ENCODE peak calls at places on chromosomes 16 and 17, in eight cellular contexts. G is spleen, S is brain microvascular endothelial cell, J is heart left ventricle, K is ovary, W is adrenal gland, U is HCT116, M is colonic mucosa. N is an unnamed sample.
A peak's percentile ranks its signal among the peaks of the same experiment; 100 is the strongest.

GRCh38 chr17:17749025-17749772 is 67.9 kb downstream of the RAI1 start:
- DNase-seq in G (peak; percentile 85), S (no peak), J (no peak), K (no peak), W (peak; percentile 81), U (no peak), M (no peak), N (no peak)

GRCh38 chr17:41026668-41027471 is at the start of gene KRTAP1-5:
- DNase-seq in G (no peak), S (peak; percentile 10), J (peak; percentile 51), K (no peak), W (no peak), U (no peak), M (no peak), N (peak; percentile 49)

GRCh38 chr16:74888227-74888862 is 96.6 kb downstream of the WDR59 start:
- DNase-seq in G (no peak), S (no peak), J (no peak), K (no peak), W (no peak), U (no peak), M (no peak), N (peak; percentile 53)

GRCh38 chr17:61757168-61757567 is 106.2 kb downstream of the BRIP1 start:
- DNase-seq in G (no peak), S (no peak), J (no peak), K (no peak), W (no peak), U (no peak), M (no peak), N (no peak)

GRCh38 chr16:89141884-89142267 is 29.7 kb upstream of the CDH15 start:
- DNase-seq in G (no peak), S (no peak), J (peak; percentile 33), K (no peak), W (no peak), U (no peak), M (no peak), N (no peak)

GRCh38 chr16:52621651-52622050 is 74.7 kb upstream of the TOX3 start:
- DNase-seq in G (no peak), S (no peak), J (no peak), K (no peak), W (no peak), U (no peak), M (no peak), N (peak; percentile 37)

GRCh38 chr16:77430360-77430759 is 4.5 kb downstream of the ADAMTS18 start:
- DNase-seq in G (no peak), S (no peak), J (no peak), K (no peak), W (no peak), U (no peak), M (no peak), N (no peak)

GRCh38 chr16:83771306-83771942 is 36.4 kb upstream of the HSBP1 start:
- DNase-seq in G (no peak), S (no peak), J (peak; percentile 85), K (no peak), W (peak; percentile 75), U (no peak), M (no peak), N (no peak)

GRCh38 chr17:64488301-64488700 is 8.6 kb downstream of the POLG2 start:
- DNase-seq in G (no peak), S (no peak), J (no peak), K (no peak), W (no peak), U (no peak), M (no peak), N (no peak)

GRCh38 chr16:84730406-84731106 is 30.8 kb downstream of the USP10 start:
- DNase-seq in G (no peak), S (peak; percentile 93), J (no peak), K (peak; percentile 35), W (peak; percentile 89), U (peak; percentile 75), M (peak; percentile 67), N (peak; percentile 92)

GRCh38 chr16:24152826-24153225 is 103.3 kb upstream of the CACNG3 start:
- DNase-seq in G (no peak), S (no peak), J (no peak), K (no peak), W (no peak), U (no peak), M (no peak), N (no peak)

GRCh38 chr17:80639658-80640057 is 95.0 kb downstream of the RPTOR start:
- DNase-seq in G (no peak), S (no peak), J (no peak), K (no peak), W (no peak), U (no peak), M (no peak), N (no peak)

GRCh38 chr16:54505479-54506247 is 219.1 kb upstream of the IRX3 start:
- DNase-seq in G (no peak), S (no peak), J (no peak), K (no peak), W (no peak), U (no peak), M (no peak), N (peak; percentile 13)

GRCh38 chr17:82246365-82247174 is 17.7 kb downstream of the SLC16A3 start:
- DNase-seq in G (peak; percentile 76), S (peak; percentile 43), J (peak; percentile 66), K (peak; percentile 70), W (peak; percentile 84), U (no peak), M (no peak), N (peak; percentile 88)

GRCh38 chr17:50658602-50659001 is 23.9 kb downstream of the ABCC3 start:
- DNase-seq in G (no peak), S (no peak), J (no peak), K (no peak), W (peak; percentile 79), U (no peak), M (no peak), N (no peak)

GRCh38 chr16:3766177-3766576 is 48.9 kb upstream of the TRAP1 start:
- DNase-seq in G (no peak), S (no peak), J (no peak), K (no peak), W (no peak), U (no peak), M (no peak), N (no peak)

GRCh38 chr16:19014456-19014855 is 30.7 kb downstream of the TMC7 start:
- DNase-seq in G (no peak), S (no peak), J (no peak), K (no peak), W (no peak), U (no peak), M (no peak), N (peak; percentile 19)

GRCh38 chr16:17070882-17071592 is 399.7 kb downstream of the XYLT1 start:
- DNase-seq in G (peak; percentile 87), S (no peak), J (no peak), K (peak; percentile 11), W (peak; percentile 60), U (no peak), M (peak; percentile 66), N (peak; percentile 13)

GRCh38 chr17:80083136-80083661 is 18.2 kb upstream of the GAA start:
- DNase-seq in G (peak; percentile 72), S (no peak), J (no peak), K (no peak), W (no peak), U (no peak), M (no peak), N (no peak)

GRCh38 chr17:66272699-66273390 is 29.6 kb upstream of the PRKCA start:
- DNase-seq in G (no peak), S (peak; percentile 51), J (no peak), K (peak; percentile 15), W (peak; percentile 56), U (no peak), M (no peak), N (peak; percentile 73)

GRCh38 chr16:63461248-63461841 is 1425.1 kb upstream of the CDH8 start:
- DNase-seq in G (no peak), S (peak; percentile 44), J (no peak), K (no peak), W (peak; percentile 52), U (no peak), M (peak; percentile 18), N (peak; percentile 42)
- TF ChIP-seq CTCF in G (no peak), S (peak; percentile 35), J (peak; percentile 56), K (no peak), W (peak; percentile 48), U (no peak), M (no peak), N (peak; percentile 28)

GRCh38 chr17:8472663-8473062 is 37.0 kb downstream of the NDEL1 start:
- DNase-seq in G (no peak), S (no peak), J (no peak), K (no peak), W (peak; percentile 44), U (no peak), M (no peak), N (no peak)
- H3K36me3 ChIP-seq in G (peaks cover 76% of the 10 kb centered on the region), S (peaks cover 83% of the 10 kb centered on the region), J (peaks cover 81% of the 10 kb centered on the region), K (no peaks in the 10 kb centered on the region), W (no peaks in the 10 kb centered on the region), U (peaks cover 34% of the 10 kb centered on the region), M (no peaks in the 10 kb centered on the region), N (peaks cover 28% of the 10 kb centered on the region)

GRCh38 chr17:48577330-48577945 is 712 bp downstream of the HOXB4 start:
- DNase-seq in G (no peak), S (no peak), J (no peak), K (no peak), W (no peak), U (no peak), M (peak; percentile 63), N (no peak)
- H3K4me3 ChIP-seq in G (peak overlapping the region; percentile 61), S (peak overlapping the region; percentile 54), J (peak overlapping the region; percentile 52), K (peak overlapping the region; percentile 35), W (peak overlapping the region; percentile 45), U (peak overlapping the region; percentile 57), M (peak overlapping the region; percentile 35), N (no peak overlapping the region)

GRCh38 chr16:66430214-66430613 is 3.1 kb downstream of the BEAN1 start:
- DNase-seq in G (no peak), S (no peak), J (no peak), K (no peak), W (no peak), U (no peak), M (no peak), N (no peak)

GRCh38 chr16:66427871-66428681 is 981 bp downstream of the BEAN1 start:
- DNase-seq in G (no peak), S (no peak), J (peak; percentile 66), K (no peak), W (no peak), U (no peak), M (no peak), N (no peak)

GRCh38 chr16:66427451-66427860 is 361 bp downstream of the BEAN1 start:
- DNase-seq in G (no peak), S (no peak), J (no peak), K (no peak), W (no peak), U (no peak), M (no peak), N (no peak)

GRCh38 chr16:66428682-66429251 is 1.7 kb downstream of the BEAN1 start:
- DNase-seq in G (no peak), S (no peak), J (no peak), K (no peak), W (no peak), U (no peak), M (no peak), N (no peak)

DNA sequence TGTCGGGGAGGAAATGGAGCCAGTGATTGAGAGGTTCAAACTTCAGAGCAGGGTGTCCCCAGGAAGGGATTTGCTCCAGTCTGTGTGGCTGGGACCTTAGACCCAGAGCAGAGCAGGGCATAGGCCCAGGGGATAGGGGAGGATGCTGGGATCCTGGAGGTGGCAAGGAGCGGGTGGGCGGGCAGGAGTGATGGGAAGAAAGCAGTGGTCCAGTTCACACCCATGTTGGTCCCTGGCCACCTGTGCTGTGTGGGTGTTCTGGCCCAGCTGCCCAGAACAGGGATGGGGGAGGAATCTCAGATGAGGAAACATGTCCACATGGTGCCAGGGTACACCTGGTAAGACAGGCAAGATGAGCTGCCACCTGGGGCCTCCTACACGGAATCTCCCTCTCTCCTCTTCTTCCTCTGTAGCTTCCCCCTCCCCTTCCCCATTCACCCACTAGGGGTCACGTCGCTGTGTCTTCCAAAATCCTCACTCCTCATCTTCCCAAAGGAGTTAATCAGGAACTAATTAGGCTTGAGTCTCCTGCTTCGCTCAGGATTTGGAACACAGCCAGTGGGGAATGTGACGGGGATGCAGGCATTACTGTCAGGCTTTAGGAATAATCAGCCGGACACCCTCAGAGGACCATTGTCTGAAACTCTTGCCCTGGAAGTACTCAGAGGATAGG is 2.3 kb downstream of the BEAN1 start:
- DNase-seq in G (no peak), S (no peak), J (no peak), K (no peak), W (no peak), U (no peak), M (no peak), N (no peak)
- TF ChIP-seq CTCF in G (no peak), S (peak; percentile 28), J (no peak), K (no peak), W (no peak), U (peak; percentile 7), M (no peak), N (no peak)